ENCODE peak calls at places on chromosomes 6 and 20, in ten cellular contexts. O is IMR-90, M is mesenchymal stem cell, B is HepG2, I is pancreas, R is fibroblast of lung, S is small intestine, K is heart left ventricle, L is tibial nerve, X is kidney. F is an unnamed sample. For H3K9me3, the result is how much of the 10 kb centered on the place peaks cover.

GRCh38 chr6:43823879-43824740 is 54.1 kb downstream of the VEGFA start:
- DNase-seq in O (no peak), M (no peak), B (peak), I (peak), R (no peak), S (peak), K (no peak), L (no peak), X (no peak), F (peak)

GRCh38 chr20:2759603-2760360 is 40.6 kb downstream of the CPXM1 start:
- DNase-seq in O (no peak), M (no peak), B (no peak), I (no peak), R (no peak), S (no peak), K (no peak), L (no peak), X (no peak), F (no peak)

GRCh38 chr6:164991573-164991972 is 317.8 kb downstream of the C6orf118 start:
- DNase-seq in O (no peak), M (no peak), B (no peak), I (no peak), R (no peak), S (no peak), K (no peak), L (no peak), X (no peak), F (no peak)

GRCh38 chr6:2756245-2756644 is 5.5 kb upstream of the MYLK4 start:
- DNase-seq in O (no peak), M (no peak), B (no peak), I (no peak), R (no peak), S (no peak), K (no peak), L (no peak), X (no peak), F (no peak)

GRCh38 chr6:152338335-152339125 is 298.6 kb downstream of the SYNE1 start:
- DNase-seq in O (peak), M (peak), B (peak), I (no peak), R (peak), S (peak), K (peak), L (peak), X (no peak), F (peak)

GRCh38 chr6:10373642-10374359 is 41.1 kb downstream of the TFAP2A start:
- DNase-seq in O (peak), M (no peak), B (peak), I (no peak), R (no peak), S (no peak), K (no peak), L (no peak), X (no peak), F (no peak)

GRCh38 chr6:103858003-103858402 is 1001.7 kb downstream of the HACE1 start:
- DNase-seq in O (no peak), M (no peak), B (no peak), I (no peak), R (no peak), S (no peak), K (no peak), L (no peak), X (no peak), F (no peak)

GRCh38 chr6:21590345-21590744 is 3.2 kb upstream of the SOX4 start:
- DNase-seq in O (no peak), M (no peak), B (no peak), I (no peak), R (peak), S (no peak), K (no peak), L (no peak), X (no peak), F (no peak)

GRCh38 chr6:79600313-79601019 is 30.7 kb upstream of the SH3BGRL2 start:
- DNase-seq in O (no peak), M (peak), B (no peak), I (no peak), R (no peak), S (no peak), K (no peak), L (no peak), X (no peak), F (no peak)

GRCh38 chr6:10309826-10310405 is 105.0 kb downstream of the TFAP2A start:
- DNase-seq in O (no peak), M (no peak), B (no peak), I (no peak), R (no peak), S (no peak), K (no peak), L (no peak), X (no peak), F (no peak)

GRCh38 chr6:138307816-138308727 is 69.6 kb upstream of the SMIM28 start:
- DNase-seq in O (no peak), M (no peak), B (peak), I (no peak), R (no peak), S (peak), K (peak), L (peak), X (no peak), F (no peak)

GRCh38 chr20:49642808-49643207 is 70.9 kb downstream of the B4GALT5 start:
- DNase-seq in O (no peak), M (no peak), B (no peak), I (no peak), R (no peak), S (no peak), K (no peak), L (no peak), X (no peak), F (no peak)

GRCh38 chr20:62200491-62201172 is 17.8 kb downstream of the MTG2 start:
- DNase-seq in O (no peak), M (no peak), B (no peak), I (peak), R (no peak), S (no peak), K (no peak), L (no peak), X (peak), F (no peak)

GRCh38 chr20:62143118-62143975 is at the start of the genes PSMA7 and SS18L1:
- DNase-seq in O (peak), M (peak), B (peak), I (peak), R (peak), S (peak), K (peak), L (peak), X (peak), F (peak)

GRCh38 chr6:148835920-148836441 is 89.2 kb downstream of the UST start:
- DNase-seq in O (peak), M (no peak), B (no peak), I (no peak), R (peak), S (no peak), K (no peak), L (no peak), X (no peak), F (no peak)

GRCh38 chr6:151448623-151449022 is 3.3 kb downstream of the RMND1 start:
- DNase-seq in O (no peak), M (no peak), B (no peak), I (no peak), R (no peak), S (no peak), K (no peak), L (no peak), X (no peak), F (no peak)

GRCh38 chr20:20083796-20084195 is 31.5 kb downstream of the CFAP61 start:
- DNase-seq in O (peak), M (peak), B (peak), I (no peak), R (peak), S (peak), K (no peak), L (no peak), X (no peak), F (peak)

GRCh38 chr20:42093542-42094440 is 475.6 kb upstream of the CHD6 start:
- DNase-seq in O (no peak), M (no peak), B (no peak), I (no peak), R (no peak), S (no peak), K (no peak), L (no peak), X (no peak), F (no peak)

GRCh38 chr20:61756446-61756845 is 309.2 kb downstream of the TAF4 start:
- DNase-seq in O (no peak), M (no peak), B (no peak), I (no peak), R (no peak), S (no peak), K (no peak), L (no peak), X (peak), F (no peak)

GRCh38 chr20:61299088-61299487 is 47.0 kb downstream of the CDH4 start:
- DNase-seq in O (no peak), M (no peak), B (no peak), I (no peak), R (no peak), S (no peak), K (no peak), L (no peak), X (no peak), F (no peak)

GRCh38 chr6:14365393-14365792 is 247.8 kb downstream of the CD83 start:
- DNase-seq in O (peak), M (peak), B (no peak), I (no peak), R (no peak), S (no peak), K (no peak), L (no peak), X (no peak), F (no peak)

GRCh38 chr6:82176616-82177015 is 70.9 kb downstream of the IBTK start:
- DNase-seq in O (no peak), M (no peak), B (no peak), I (no peak), R (no peak), S (no peak), K (no peak), L (no peak), X (no peak), F (no peak)

GRCh38 chr20:44683263-44684046 is 31.7 kb upstream of the CCN5 start:
- DNase-seq in O (peak), M (peak), B (peak), I (no peak), R (no peak), S (peak), K (no peak), L (no peak), X (no peak), F (peak)

GRCh38 chr6:150734235-150734634 is 131.3 kb upstream of the MTHFD1L start:
- DNase-seq in O (no peak), M (no peak), B (no peak), I (no peak), R (no peak), S (no peak), K (no peak), L (no peak), X (no peak), F (no peak)

GRCh38 chr20:33404281-33404680 is 3.0 kb upstream of the CDK5RAP1 start:
- DNase-seq in O (no peak), M (no peak), B (no peak), I (no peak), R (no peak), S (no peak), K (no peak), L (no peak), X (no peak), F (no peak)

GRCh38 chr6:146542881-146543210 is 787 bp upstream of the RAB32 start:
- DNase-seq in O (peak), M (no peak), B (no peak), I (no peak), R (peak), S (no peak), K (no peak), L (no peak), X (no peak), F (no peak)

GRCh38 chr6:98014791-98015201 is 731.8 kb upstream of the MMS22L start:
- DNase-seq in O (no peak), M (no peak), B (no peak), I (no peak), R (no peak), S (no peak), K (no peak), L (no peak), X (no peak), F (no peak)

GRCh38 chr6:150237626-150238025 is 94.8 kb downstream of the PPP1R14C start:
- DNase-seq in O (no peak), M (no peak), B (no peak), I (no peak), R (no peak), S (no peak), K (no peak), L (no peak), X (no peak), F (no peak)

GRCh38 chr6:48280035-48280434 is 169.0 kb upstream of the PTCHD4 start:
- DNase-seq in O (no peak), M (no peak), B (no peak), I (no peak), R (no peak), S (no peak), K (no peak), L (no peak), X (no peak), F (no peak)

GRCh38 chr6:140623498-140623897 is 1249.0 kb upstream of the CITED2 start:
- DNase-seq in O (peak), M (peak), B (no peak), I (no peak), R (peak), S (no peak), K (no peak), L (no peak), X (no peak), F (no peak)

GRCh38 chr20:20457392-20458126 is 89.7 kb downstream of the INSM1 start:
- DNase-seq in O (peak), M (peak), B (no peak), I (peak), R (peak), S (no peak), K (no peak), L (no peak), X (no peak), F (no peak)

GRCh38 chr6:42279966-42280629 is 62.4 kb upstream of the MRPS10 start:
- DNase-seq in O (peak), M (no peak), B (no peak), I (no peak), R (peak), S (no peak), K (peak), L (no peak), X (peak), F (no peak)

GRCh38 chr6:51827580-51827979 is 259.8 kb downstream of the PKHD1 start:
- DNase-seq in O (no peak), M (no peak), B (no peak), I (no peak), R (no peak), S (no peak), K (no peak), L (no peak), X (no peak), F (no peak)

GRCh38 chr20:21715193-21715881 is 9.9 kb downstream of the PAX1 start:
- DNase-seq in O (no peak), M (no peak), B (no peak), I (no peak), R (no peak), S (no peak), K (no peak), L (no peak), X (no peak), F (no peak)

DNA sequence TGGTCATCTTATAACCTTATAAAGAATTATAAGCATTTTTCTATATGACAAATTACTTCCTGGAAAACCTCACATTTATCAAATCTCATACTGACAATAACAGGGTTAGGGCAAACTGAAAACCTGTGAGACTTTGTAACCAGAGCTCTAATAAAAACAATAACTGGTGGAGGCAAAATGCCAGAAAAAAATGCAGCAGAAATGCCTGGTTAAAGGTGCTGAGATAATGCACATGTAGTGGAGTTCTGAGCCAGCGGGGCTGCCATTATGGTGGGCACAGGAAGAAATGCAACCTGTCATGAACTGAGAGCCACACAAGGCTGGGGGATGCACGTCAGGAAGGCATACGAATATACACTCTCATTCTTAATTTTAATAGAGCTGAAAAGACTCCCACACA is 53.0 kb downstream of the NCOA6 start:
- DNase-seq in O (no peak), M (no peak), B (no peak), I (no peak), R (no peak), S (peak), K (no peak), L (no peak), X (no peak), F (no peak)
- H3K9me3 ChIP-seq in O (under half), M (under half), B (under half), I (under half), R (under half), S (under half), K (under half), L (under half), X (under half), F (under half)

GRCh38 chr20:56178219-56178618 is 70.3 kb upstream of the MC3R start:
- DNase-seq in O (no peak), M (no peak), B (no peak), I (no peak), R (no peak), S (no peak), K (no peak), L (no peak), X (no peak), F (no peak)
- H3K9me3 ChIP-seq in O (under half), M (under half), B (under half), I (under half), R (under half), S (under half), K (under half), L (under half), X (under half), F (under half)

DNA sequence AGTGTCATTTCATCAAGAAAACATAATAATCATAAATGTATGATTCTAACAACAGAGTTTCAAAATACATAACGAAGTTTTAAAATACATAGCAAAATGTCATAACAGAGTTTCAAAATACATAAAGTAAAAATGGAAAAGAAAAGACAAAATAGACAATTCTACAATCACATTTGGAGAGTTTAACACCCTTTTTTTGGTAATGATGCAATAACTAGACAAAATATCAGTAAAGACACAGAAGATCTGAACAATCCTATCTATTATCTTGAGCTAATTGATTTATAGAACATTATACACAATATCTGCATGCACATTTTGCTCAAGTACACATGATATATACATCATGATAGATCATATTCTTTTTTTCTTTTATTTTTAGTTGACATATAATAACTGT is 13.4 kb upstream of the SLC17A2 start:
- DNase-seq in O (no peak), M (no peak), B (no peak), I (no peak), R (no peak), S (no peak), K (no peak), L (no peak), X (no peak), F (no peak)
- H3K9me3 ChIP-seq in O (under half), M (under half), B (under half), I (under half), R (under half), S (under half), K (under half), L (under half), X (under half), F (under half)

GRCh38 chr6:167662881-167663205 is 163.9 kb upstream of the AFDN start:
- DNase-seq in O (no peak), M (no peak), B (no peak), I (no peak), R (no peak), S (no peak), K (no peak), L (no peak), X (no peak), F (no peak)
- H3K9me3 ChIP-seq in O (half or more), M (under half), B (under half), I (under half), R (under half), S (under half), K (under half), L (under half), X (under half), F (under half)

GRCh38 chr6:88953550-88954386 is 9.7 kb downstream of the RNGTT start:
- DNase-seq in O (no peak), M (no peak), B (no peak), I (no peak), R (no peak), S (no peak), K (no peak), L (no peak), X (no peak), F (no peak)

DNA sequence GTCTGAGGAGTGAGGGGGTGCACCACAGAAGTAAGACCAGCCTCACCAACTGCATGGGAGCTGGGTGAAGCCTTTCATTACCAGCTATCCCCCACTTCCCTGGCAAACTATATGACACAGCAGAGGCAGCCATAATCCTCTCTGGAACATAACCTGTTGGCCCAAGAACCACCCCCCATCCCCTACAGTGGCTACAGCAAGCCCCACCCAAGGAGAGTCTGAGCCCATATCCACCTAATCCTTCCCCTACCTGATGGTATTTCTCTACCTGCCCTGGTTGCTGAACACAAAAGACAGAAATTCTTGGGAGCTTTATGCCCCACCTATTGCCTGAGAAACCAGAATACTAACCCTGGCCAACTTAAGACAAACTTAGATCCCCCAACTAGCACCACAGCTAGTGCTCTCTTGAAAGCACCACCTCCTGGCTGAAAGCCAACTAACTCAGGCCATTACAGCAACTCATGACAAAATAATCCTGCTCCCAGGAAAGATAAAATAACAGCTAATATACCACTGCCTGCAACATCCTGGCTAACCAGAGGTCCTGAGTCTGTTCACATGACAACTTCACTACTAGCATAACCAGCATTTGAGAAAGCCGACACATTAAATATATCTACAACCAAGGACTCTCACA is 11.2 kb downstream of the RNGTT start:
- DNase-seq in O (peak), M (peak), B (peak), I (no peak), R (no peak), S (no peak), K (no peak), L (no peak), X (no peak), F (no peak)
- H3K9me3 ChIP-seq in O (under half), M (under half), B (under half), I (under half), R (under half), S (under half), K (under half), L (under half), X (under half), F (under half)

GRCh38 chr6:38533064-38533463 is 106.7 kb downstream of the BTBD9 start:
- DNase-seq in O (no peak), M (no peak), B (no peak), I (no peak), R (no peak), S (no peak), K (no peak), L (no peak), X (no peak), F (no peak)

GRCh38 chr6:38525888-38526287 is 113.8 kb downstream of the BTBD9 start:
- DNase-seq in O (no peak), M (no peak), B (no peak), I (no peak), R (no peak), S (no peak), K (no peak), L (no peak), X (no peak), F (no peak)

GRCh38 chr6:38527371-38527770 is 112.4 kb downstream of the BTBD9 start:
- DNase-seq in O (no peak), M (no peak), B (no peak), I (no peak), R (no peak), S (no peak), K (no peak), L (no peak), X (no peak), F (no peak)

GRCh38 chr6:38528196-38528965 is 111.3 kb downstream of the BTBD9 start:
- DNase-seq in O (no peak), M (no peak), B (no peak), I (no peak), R (no peak), S (no peak), K (no peak), L (no peak), X (peak), F (no peak)

DNA sequence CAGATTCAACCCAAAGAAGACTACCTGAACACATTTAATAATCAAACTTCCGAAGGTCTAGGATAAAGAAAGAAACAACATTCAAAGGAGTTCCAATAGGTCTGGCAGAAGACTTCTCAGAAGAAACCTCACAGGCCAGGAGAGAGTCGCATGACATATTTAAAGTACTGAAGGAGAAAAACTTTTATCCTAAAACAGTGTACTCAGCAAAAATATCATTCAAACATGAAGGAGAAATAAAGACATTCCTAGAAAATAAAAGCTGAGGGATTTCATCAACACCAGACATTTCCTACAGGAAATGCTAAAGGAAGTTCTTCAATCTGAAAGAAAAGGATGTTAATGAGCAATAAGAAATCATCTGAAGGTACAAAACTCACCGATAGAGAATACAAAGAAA is 108.6 kb downstream of the BTBD9 start:
- DNase-seq in O (no peak), M (no peak), B (no peak), I (no peak), R (no peak), S (no peak), K (no peak), L (no peak), X (no peak), F (no peak)
- H3K9me3 ChIP-seq in O (under half), M (under half), B (under half), I (under half), R (under half), S (under half), K (under half), L (under half), X (under half), F (under half)